ENCODE peak calls at places on chromosomes 4 and X, in six cellular contexts. S is Daoy; W is stimulated activated CD4-positive, alpha-beta T cell treated with anti-CD3 and anti-CD28 coated beads, Interleukin-2, amount 100 ng/mL, for 4 hours; Y is ACHN; Q is HEK293T; C is brain microvascular endothelial cell. A is an unnamed sample.

GRCh38 chr4:170775851-170776250 is 686.1 kb upstream of the AADAT start:
- DNase-seq in S (no peak), W (no peak), Y (no peak), Q (no peak), C (no peak), A (no peak)

GRCh38 chr4:59537231-59537886 is 1662.8 kb upstream of the ADGRL3 start:
- DNase-seq in S (no peak), W (no peak), Y (peak), Q (no peak), C (no peak), A (no peak)

GRCh38 chr4:150056569-150056968 is 21.7 kb upstream of the DCLK2 start:
- DNase-seq in S (no peak), W (no peak), Y (no peak), Q (no peak), C (no peak), A (peak)

GRCh38 chrX:19628006-19628575 is 112.8 kb upstream of the MAP3K15 start:
- DNase-seq in S (no peak), W (no peak), Y (no peak), Q (no peak), C (no peak), A (no peak)

GRCh38 chrX:130575831-130576404 is 174.1 kb downstream of the RBMX2 start:
- DNase-seq in S (peak), W (no peak), Y (peak), Q (peak), C (peak), A (no peak)

GRCh38 chr4:48032721-48033120 is 16.1 kb downstream of the NIPAL1 start:
- DNase-seq in S (no peak), W (no peak), Y (no peak), Q (no peak), C (no peak), A (no peak)

GRCh38 chr4:102842367-102842766 is 15.0 kb upstream of the UBE2D3 start:
- DNase-seq in S (no peak), W (no peak), Y (no peak), Q (no peak), C (no peak), A (no peak)

GRCh38 chrX:9352683-9353430 is 112.0 kb upstream of the TBL1X start:
- DNase-seq in S (no peak), W (no peak), Y (no peak), Q (no peak), C (peak), A (no peak)

GRCh38 chr4:8831221-8832129 is 40.2 kb downstream of the HMX1 start:
- DNase-seq in S (no peak), W (no peak), Y (no peak), Q (no peak), C (no peak), A (no peak)

GRCh38 chrX:129781134-129782014 is 1.6 kb downstream of the SASH3 start:
- DNase-seq in S (no peak), W (peak), Y (no peak), Q (no peak), C (no peak), A (no peak)

GRCh38 chr4:153634737-153635353 is 49.2 kb upstream of the TLR2 start:
- DNase-seq in S (no peak), W (no peak), Y (peak), Q (peak), C (no peak), A (peak)

GRCh38 chrX:54640103-54640428 is 110.0 kb downstream of the GNL3L start:
- DNase-seq in S (no peak), W (no peak), Y (no peak), Q (no peak), C (no peak), A (no peak)

GRCh38 chr4:41172772-41173171 is 41.6 kb downstream of the APBB2 start:
- DNase-seq in S (no peak), W (no peak), Y (no peak), Q (no peak), C (no peak), A (no peak)

GRCh38 chr4:101693842-101694398 is 96.6 kb upstream of the BANK1 start:
- DNase-seq in S (no peak), W (no peak), Y (no peak), Q (no peak), C (no peak), A (no peak)

GRCh38 chr4:126603851-126604250 is 1028.9 kb upstream of the INTU start:
- DNase-seq in S (no peak), W (no peak), Y (no peak), Q (no peak), C (no peak), A (no peak)

GRCh38 chrX:136168929-136169735 is 21.8 kb downstream of the FHL1 start:
- DNase-seq in S (peak), W (no peak), Y (no peak), Q (peak), C (peak), A (no peak)

GRCh38 chr4:27005512-27006246 is 145.0 kb downstream of the STIM2 start:
- DNase-seq in S (no peak), W (no peak), Y (no peak), Q (no peak), C (peak), A (no peak)

GRCh38 chrX:148380614-148381561 is 119.5 kb upstream of the AFF2 start:
- DNase-seq in S (peak), W (peak), Y (no peak), Q (no peak), C (no peak), A (peak)

GRCh38 chr4:61520688-61521160 is 320.6 kb downstream of the ADGRL3 start:
- DNase-seq in S (peak), W (no peak), Y (no peak), Q (no peak), C (peak), A (no peak)

GRCh38 chrX:113929004-113929403 is 654.9 kb upstream of the HTR2C start:
- DNase-seq in S (peak), W (no peak), Y (peak), Q (peak), C (peak), A (peak)

GRCh38 chr4:119646347-119647071 is 17.9 kb upstream of the PDE5A start:
- DNase-seq in S (no peak), W (no peak), Y (no peak), Q (no peak), C (no peak), A (no peak)

GRCh38 chrX:54992911-54993622 is 921 bp downstream of the PFKFB1 start:
- DNase-seq in S (no peak), W (no peak), Y (no peak), Q (no peak), C (no peak), A (no peak)

GRCh38 chr4:89957527-89957926 is 62.9 kb downstream of the MMRN1 start:
- DNase-seq in S (no peak), W (no peak), Y (no peak), Q (no peak), C (no peak), A (no peak)

GRCh38 chr4:4859799-4860380 is 425 bp downstream of the MSX1 start:
- DNase-seq in S (peak), W (no peak), Y (peak), Q (peak), C (no peak), A (peak)

GRCh38 chrX:13330446-13330845 is 10.6 kb upstream of the ATXN3L start:
- DNase-seq in S (no peak), W (no peak), Y (no peak), Q (no peak), C (no peak), A (no peak)

GRCh38 chr4:163121689-163122088 is 45.0 kb downstream of the NAF1 start:
- DNase-seq in S (no peak), W (no peak), Y (no peak), Q (no peak), C (no peak), A (no peak)

GRCh38 chr4:40607224-40607623 is 22.4 kb downstream of the RBM47 start:
- DNase-seq in S (no peak), W (no peak), Y (no peak), Q (no peak), C (no peak), A (no peak)

GRCh38 chr4:82599336-82599735 is 37.5 kb upstream of the TMEM150C start:
- DNase-seq in S (no peak), W (no peak), Y (no peak), Q (peak), C (no peak), A (no peak)

GRCh38 chrX:49166914-49167739 is 4.6 kb downstream of the MAGIX start:
- DNase-seq in S (peak), W (no peak), Y (no peak), Q (no peak), C (peak), A (peak)

GRCh38 chrX:13892856-13893255 is 76.0 kb upstream of the GPM6B start:
- DNase-seq in S (no peak), W (no peak), Y (no peak), Q (no peak), C (no peak), A (no peak)

GRCh38 chr4:81492596-81492995 is 20.9 kb upstream of the RASGEF1B start:
- DNase-seq in S (no peak), W (no peak), Y (no peak), Q (no peak), C (no peak), A (no peak)

GRCh38 chr4:142452132-142452855 is 393.8 kb downstream of the INPP4B start:
- DNase-seq in S (peak), W (no peak), Y (no peak), Q (no peak), C (peak), A (no peak)

GRCh38 chr4:11079171-11079570 is 349.5 kb downstream of the HS3ST1 start:
- DNase-seq in S (no peak), W (no peak), Y (no peak), Q (no peak), C (no peak), A (no peak)

GRCh38 chr4:168028970-168029610 is 63.2 kb upstream of the ANXA10 start:
- DNase-seq in S (peak), W (no peak), Y (no peak), Q (no peak), C (no peak), A (no peak)

GRCh38 chrX:109384569-109385174 is 97.2 kb downstream of the GUCY2F start:
- DNase-seq in S (no peak), W (no peak), Y (peak), Q (peak), C (peak), A (no peak)

GRCh38 chrX:41919870-41920269 is 3.5 kb downstream of the CASK start:
- DNase-seq in S (no peak), W (no peak), Y (no peak), Q (no peak), C (no peak), A (no peak)

GRCh38 chr4:57501715-57502114 is 391.5 kb upstream of the IGFBP7 start:
- DNase-seq in S (peak), W (no peak), Y (peak), Q (no peak), C (peak), A (peak)

GRCh38 chrX:136268051-136269048 is 17.1 kb upstream of the MAP7D3 start:
- DNase-seq in S (peak), W (peak), Y (peak), Q (peak), C (no peak), A (no peak)

GRCh38 chr4:6878451-6879059 is 31.1 kb upstream of the TBC1D14 start:
- DNase-seq in S (no peak), W (no peak), Y (no peak), Q (no peak), C (no peak), A (no peak)

A was measured in RCC 7860.